ENCODE peak calls at places on chromosomes 11 and 22, in eight cellular contexts. N is Panc1; X is PC-3; U is activated CD8-positive, alpha-beta T cell treated with anti-CD3 and anti-CD28 coated beads for 36 hours; C is ascending aorta; H is endodermal cell; J is nephron progenitor cell; S is cardiac muscle cell. L is an unnamed sample.

GRCh38 chr11:65446446-65447277 is 24.1 kb downstream of the NEAT1 start:
- DNase-seq in X (peak), N (no peak), C (no peak), J (no peak), S (no peak), H (peak), U (peak), L (no peak)

GRCh38 chr22:46338636-46339035 is 3.1 kb downstream of the TRMU start:
- DNase-seq in N (no peak), H (no peak), U (no peak), J (no peak), C (no peak), S (no peak), X (no peak), L (no peak)

GRCh38 chr11:2778630-2779498 is 79.1 kb upstream of the KCNQ1OT1 start:
- DNase-seq in H (peak), C (peak), U (no peak), J (no peak), N (no peak), S (peak), X (peak), L (peak)

GRCh38 chr11:98495016-98495415 is 525.7 kb upstream of the CNTN5 start:
- DNase-seq in X (no peak), J (no peak), H (no peak), C (no peak), N (no peak), U (no peak), S (no peak), L (no peak)

GRCh38 chr22:31212783-31213626 is 907 bp downstream of the LIMK2 start:
- DNase-seq in J (no peak), U (peak), N (no peak), H (peak), S (no peak), X (no peak), C (no peak), L (no peak)

GRCh38 chr22:44684506-44685383 is 17.3 kb upstream of the PRR5 start:
- DNase-seq in U (peak), N (peak), C (peak), S (peak), H (peak), J (peak), X (peak), L (peak)

GRCh38 chr11:94871491-94872185 is 101.7 kb downstream of the CWC15 start:
- DNase-seq in S (no peak), X (no peak), H (peak), N (no peak), J (no peak), C (no peak), U (no peak), L (no peak)

GRCh38 chr22:48431014-48431413 is 1396.7 kb downstream of the BRD1 start:
- DNase-seq in J (no peak), H (no peak), S (no peak), C (no peak), N (no peak), X (no peak), U (no peak), L (no peak)

GRCh38 chr11:86553322-86553721 is 119.1 kb downstream of the ME3 start:
- DNase-seq in X (no peak), S (no peak), C (no peak), H (no peak), U (no peak), J (no peak), N (no peak), L (no peak)

GRCh38 chr11:71425851-71426250 is 22.3 kb downstream of the DHCR7 start:
- DNase-seq in X (peak), J (no peak), U (peak), S (no peak), N (no peak), H (no peak), C (no peak), L (no peak)

GRCh38 chr11:16184588-16184987 is 171.8 kb downstream of the SOX6 start:
- DNase-seq in N (peak), J (no peak), H (peak), S (no peak), U (no peak), X (peak), C (no peak), L (no peak)

GRCh38 chr11:126391286-126391954 is 35.9 kb downstream of the ST3GAL4 start:
- DNase-seq in U (no peak), C (no peak), N (no peak), J (no peak), H (no peak), S (no peak), X (no peak), L (no peak)

GRCh38 chr11:17600316-17601205 is 53.5 kb downstream of the OTOG start:
- DNase-seq in J (no peak), N (no peak), C (no peak), S (no peak), U (no peak), H (peak), X (no peak), L (no peak)

GRCh38 chr11:64834723-64835615 is 9.5 kb downstream of the CDC42BPG start:
- DNase-seq in C (no peak), J (no peak), U (no peak), S (no peak), X (peak), H (no peak), N (no peak), L (no peak)

GRCh38 chr11:64787526-64788320 is 9.4 kb upstream of the SF1 start:
- DNase-seq in X (peak), J (peak), S (peak), C (no peak), U (peak), H (peak), N (peak), L (peak)

GRCh38 chr11:88353835-88354496 is 16.4 kb upstream of the CTSC start:
- DNase-seq in C (no peak), U (peak), S (no peak), J (no peak), N (no peak), H (no peak), X (no peak), L (no peak)

GRCh38 chr11:70352074-70352473 is 46.3 kb upstream of the CTTN start:
- DNase-seq in N (no peak), C (no peak), X (no peak), S (no peak), U (no peak), H (no peak), J (no peak), L (no peak)

GRCh38 chr11:5364214-5364613 is 12.9 kb downstream of the OR51B6 start:
- DNase-seq in N (no peak), J (no peak), S (no peak), C (no peak), X (no peak), H (no peak), U (no peak), L (no peak)

GRCh38 chr11:65791719-65792213 is 4.9 kb downstream of the OVOL1 start:
- DNase-seq in N (no peak), S (no peak), X (peak), H (no peak), J (no peak), U (peak), C (no peak), L (no peak)

GRCh38 chr11:115581871-115582639 is 77.8 kb upstream of the CADM1 start:
- DNase-seq in C (no peak), J (peak), U (no peak), S (peak), H (peak), X (no peak), N (peak), L (no peak)

GRCh38 chr11:83537131-83537610 is 251.0 kb upstream of the CCDC90B start:
- DNase-seq in X (no peak), S (no peak), U (no peak), C (no peak), N (no peak), J (no peak), H (no peak), L (no peak)

GRCh38 chr22:44947846-44948245 is 62.0 kb downstream of the PHF21B start:
- DNase-seq in C (no peak), U (no peak), H (no peak), N (no peak), J (no peak), S (no peak), X (no peak), L (no peak)

GRCh38 chr22:48819991-48820390 is 1007.7 kb downstream of the BRD1 start:
- DNase-seq in H (no peak), X (no peak), S (no peak), N (no peak), U (no peak), C (no peak), J (no peak), L (no peak)

GRCh38 chr11:5280582-5281102 is 10.9 kb upstream of the HBE1 start:
- DNase-seq in C (peak), S (peak), H (peak), N (peak), X (peak), J (peak), U (peak), L (no peak)

GRCh38 chr11:102318469-102318868 is 1.2 kb downstream of the BIRC3 start:
- DNase-seq in H (no peak), C (no peak), X (peak), N (no peak), S (no peak), U (peak), J (no peak), L (no peak)

GRCh38 chr11:102316505-102316904 is 779 bp upstream of the BIRC3 start:
- DNase-seq in J (no peak), C (no peak), U (no peak), H (no peak), X (no peak), N (no peak), S (no peak), L (no peak)

GRCh38 chr11:102317768-102318103 is 452 bp downstream of the BIRC3 start:
- DNase-seq in X (peak), U (no peak), J (no peak), N (no peak), C (no peak), S (no peak), H (no peak), L (no peak)

GRCh38 chr11:102319544-102319943 is 2.3 kb downstream of the BIRC3 start:
- DNase-seq in S (no peak), N (no peak), X (no peak), H (no peak), C (no peak), U (no peak), J (no peak), L (no peak)

DNA sequence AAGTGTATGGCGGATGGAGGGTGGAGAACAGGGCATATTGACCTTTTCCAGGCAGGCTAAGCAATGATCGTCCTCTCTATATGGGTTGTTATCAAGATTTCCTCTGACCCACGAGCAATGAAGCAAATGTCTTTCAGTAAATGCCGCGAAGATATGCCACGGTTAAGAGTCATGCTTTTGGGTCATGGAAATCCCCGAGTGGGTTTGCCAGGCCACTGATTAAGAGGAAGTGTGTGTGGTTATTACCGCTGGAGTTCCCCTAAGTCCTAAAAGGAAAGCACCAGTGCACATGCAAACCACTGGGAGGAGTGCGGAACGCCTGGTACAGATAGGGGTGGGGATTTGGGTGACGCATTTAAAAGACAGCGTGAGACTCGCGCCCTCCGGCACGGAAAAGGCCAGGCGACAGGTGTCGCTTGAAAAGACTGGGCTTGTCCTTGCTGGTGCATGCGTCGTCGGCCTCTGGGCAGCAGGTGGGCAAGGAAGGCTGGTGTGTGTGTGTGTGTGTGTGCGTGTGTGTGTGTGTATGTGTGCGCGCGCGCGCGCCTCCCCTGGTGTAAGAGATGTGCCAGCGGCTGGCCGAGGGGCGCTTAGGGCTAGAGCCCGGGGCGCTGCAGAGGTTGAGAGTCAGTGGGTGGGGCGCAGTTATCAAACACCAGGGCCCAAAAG is at the start of gene BIRC3:
- DNase-seq in H (peak), C (peak), U (peak), X (peak), J (peak), N (peak), S (peak), L (peak)
- TF ChIP-seq CTCF in H (peak), C (peak), U (no peak), X (no peak), J (no peak), N (peak), S (peak), L (peak)

GRCh38 chr22:23151827-23152226 is 6.5 kb downstream of the RAB36 start:
- DNase-seq in J (no peak), N (no peak), X (peak), S (no peak), U (no peak), H (no peak), C (no peak), L (no peak)
- TF ChIP-seq CTCF in J (no peak), N (no peak), X (no peak), S (no peak), U (no peak), H (no peak), C (no peak), L (no peak)

GRCh38 chr11:45799562-45799961 is 5.4 kb upstream of the SLC35C1 start:
- DNase-seq in J (no peak), H (no peak), X (no peak), C (no peak), N (no peak), U (no peak), S (no peak), L (no peak)
- TF ChIP-seq CTCF in J (no peak), H (no peak), X (no peak), C (no peak), N (no peak), U (no peak), S (no peak), L (no peak)

DNA sequence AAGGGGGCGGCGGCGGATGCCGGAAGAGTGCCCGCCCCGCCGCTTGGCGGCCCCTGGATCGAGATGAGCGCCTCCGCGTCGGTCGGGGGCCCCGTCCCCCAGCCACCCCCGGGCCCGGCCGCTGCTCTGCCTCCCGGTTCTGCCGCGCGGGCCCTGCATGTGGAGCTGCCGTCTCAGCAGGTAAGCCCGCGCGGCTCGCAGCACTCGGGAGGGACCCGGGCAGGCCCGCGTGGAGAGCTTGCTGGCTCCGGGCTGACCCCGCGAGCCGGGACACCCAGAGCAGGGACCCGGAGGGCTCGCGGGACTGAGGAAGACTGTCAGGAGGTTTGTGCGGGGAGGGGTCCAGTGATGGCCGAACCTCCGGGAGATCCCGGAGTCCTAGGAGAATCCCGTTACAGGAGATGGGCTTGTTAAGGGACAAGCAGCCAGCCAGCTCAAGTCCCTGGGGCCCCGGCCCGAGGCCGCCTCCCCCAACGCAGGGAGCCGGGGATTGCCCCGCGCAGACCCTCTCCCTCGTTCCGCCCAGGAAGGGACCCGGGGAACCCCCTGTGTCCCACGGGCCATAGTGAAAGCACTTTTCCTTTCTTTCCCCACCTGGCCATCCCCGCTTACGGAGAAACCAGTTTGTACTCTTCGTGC is 454 bp downstream of the UVRAG start:
- DNase-seq in N (no peak), J (peak), X (peak), S (no peak), H (peak), U (peak), C (no peak), L (peak)
- TF ChIP-seq CTCF in N (no peak), J (no peak), X (no peak), S (no peak), H (no peak), U (no peak), C (no peak), L (peak)

DNA sequence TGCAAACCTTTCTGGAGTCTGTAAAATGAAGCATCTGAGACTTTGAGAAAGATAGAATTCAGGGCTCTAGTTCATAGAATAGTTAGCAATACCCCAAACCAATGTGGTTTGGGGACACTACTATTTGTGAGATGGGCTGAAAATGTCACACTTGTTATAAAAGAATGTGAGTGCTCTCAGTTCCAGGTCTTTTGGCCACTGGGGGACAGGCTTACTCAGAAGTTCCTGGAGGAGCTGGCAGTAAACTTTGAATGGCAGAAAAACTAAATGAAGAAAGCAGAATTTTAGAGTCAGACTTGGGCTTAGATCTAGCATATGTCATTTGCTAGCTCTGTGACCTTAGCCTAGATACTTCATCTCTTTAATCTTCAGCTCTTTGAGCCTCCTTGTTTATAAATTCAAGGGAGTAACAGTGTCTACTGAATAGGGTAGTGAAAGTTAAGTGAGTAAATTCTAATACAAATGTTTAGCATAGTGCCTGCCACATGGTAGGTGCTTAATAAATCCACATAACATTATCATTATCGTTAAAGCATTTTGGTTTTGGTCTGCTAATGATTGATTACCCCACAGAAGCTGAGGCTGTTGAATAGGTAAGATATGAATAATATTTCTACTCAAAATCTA is 3.7 kb downstream of the LYVE1 start:
- DNase-seq in H (no peak), X (peak), U (no peak), N (no peak), S (no peak), J (no peak), C (no peak), L (no peak)
- TF ChIP-seq CTCF in H (peak), X (peak), U (no peak), N (peak), S (peak), J (no peak), C (peak), L (peak)

GRCh38 chr22:36855478-36855877 is 5.3 kb upstream of the NCF4 start:
- DNase-seq in U (no peak), N (no peak), J (no peak), C (no peak), X (no peak), H (no peak), S (no peak), L (no peak)

GRCh38 chr22:36856121-36856791 is 4.5 kb upstream of the NCF4 start:
- DNase-seq in U (peak), X (peak), N (peak), S (peak), C (peak), J (peak), H (peak), L (peak)

GRCh38 chr22:36852056-36852973 is 8.5 kb upstream of the NCF4 start:
- DNase-seq in N (no peak), U (no peak), C (no peak), X (no peak), J (no peak), S (no peak), H (no peak), L (no peak)

GRCh38 chr22:36850682-36851081 is 10.1 kb upstream of the NCF4 start:
- DNase-seq in S (no peak), J (no peak), C (no peak), H (no peak), N (no peak), U (no peak), X (no peak), L (no peak)

GRCh38 chr22:36853407-36854099 is 7.3 kb upstream of the NCF4 start:
- DNase-seq in C (no peak), X (peak), H (peak), U (peak), J (peak), S (peak), N (no peak), L (peak)
- TF ChIP-seq CTCF in C (peak), X (peak), H (peak), U (peak), J (peak), S (peak), N (peak), L (peak)

GRCh38 chr11:128691802-128692749 is 1.8 kb upstream of the FLI1 start:
- DNase-seq in J (peak), S (no peak), H (peak), N (no peak), C (no peak), X (no peak), U (no peak), L (no peak)

GRCh38 chr11:128695539-128696221 is 1.8 kb downstream of the FLI1 start:
- DNase-seq in X (no peak), N (no peak), J (no peak), U (peak), S (no peak), H (peak), C (no peak), L (no peak)

GRCh38 chr11:128690746-128691091 is 3.2 kb upstream of the FLI1 start:
- DNase-seq in X (no peak), C (no peak), U (no peak), S (no peak), N (no peak), J (no peak), H (peak), L (no peak)

GRCh38 chr11:128694618-128695481 is 978 bp downstream of the FLI1 start:
- DNase-seq in N (no peak), C (no peak), J (peak), S (peak), H (peak), X (no peak), U (peak), L (no peak)

GRCh38 chr11:128692750-128693578 is 908 bp upstream of the FLI1 start:
- DNase-seq in X (peak), N (no peak), J (peak), U (peak), S (no peak), C (no peak), H (peak), L (no peak)
- TF ChIP-seq CTCF in X (no peak), N (no peak), J (no peak), U (no peak), S (no peak), C (no peak), H (no peak), L (no peak)